ENCODE peak calls at places on chromosomes 11 and 22, in nine cellular contexts. H, K, I, N, J, P, V, D and E are unnamed samples.

GRCh38 chr11:67577951-67578350 is 5.7 kb upstream of the GSTP1 start:
- DNase-seq in D (no peak), H (no peak), J (no peak), I (no peak), P (no peak), K (no peak), V (no peak), N (no peak), E (no peak)

GRCh38 chr11:118211006-118211405 is 13.8 kb downstream of the JAML start:
- DNase-seq in K (no peak), J (no peak), I (no peak), P (no peak), H (no peak), V (no peak), D (no peak), N (peak), E (no peak)

GRCh38 chr22:30160926-30161546 is 80.8 kb downstream of the HORMAD2 start:
- DNase-seq in J (no peak), V (no peak), H (no peak), N (no peak), K (no peak), D (no peak), P (no peak), I (no peak), E (no peak)

GRCh38 chr22:38843201-38843715 is 570 bp downstream of the NPTXR start:
- DNase-seq in J (no peak), H (peak), D (no peak), K (peak), P (no peak), V (peak), I (no peak), N (peak), E (peak)

GRCh38 chr11:20840341-20840740 is 171.0 kb downstream of the NELL1 start:
- DNase-seq in V (no peak), I (no peak), H (no peak), D (no peak), N (no peak), K (no peak), J (peak), P (no peak), E (no peak)

GRCh38 chr11:32052218-32052617 is 38.7 kb upstream of the RCN1 start:
- DNase-seq in K (no peak), J (no peak), V (peak), N (peak), P (no peak), I (no peak), D (no peak), H (peak), E (peak)

GRCh38 chr22:31313366-31314147 is 21.3 kb upstream of the PIK3IP1 start:
- DNase-seq in J (no peak), I (no peak), H (peak), N (peak), V (peak), D (peak), P (peak), K (peak), E (peak)

GRCh38 chr11:121328213-121328966 is 35.8 kb downstream of the SC5D start:
- DNase-seq in D (no peak), V (no peak), I (no peak), K (no peak), P (no peak), H (no peak), N (no peak), J (no peak), E (no peak)

GRCh38 chr11:102760355-102761035 is 19.9 kb downstream of the MMP10 start:
- DNase-seq in P (no peak), H (no peak), K (no peak), I (no peak), D (peak), V (no peak), N (peak), J (no peak), E (no peak)

GRCh38 chr22:49004484-49005399 is 822.9 kb downstream of the BRD1 start:
- DNase-seq in D (no peak), I (no peak), P (no peak), V (no peak), H (no peak), K (no peak), N (no peak), J (no peak), E (no peak)

GRCh38 chr22:35882226-35883027 is 146.2 kb downstream of the RBFOX2 start:
- DNase-seq in K (no peak), I (no peak), D (no peak), N (no peak), V (no peak), P (no peak), H (no peak), J (no peak), E (no peak)

GRCh38 chr11:76778874-76779273 is 4.3 kb upstream of the TSKU start:
- DNase-seq in N (no peak), J (no peak), I (no peak), D (no peak), P (no peak), K (no peak), V (no peak), H (no peak), E (no peak)

GRCh38 chr22:23437779-23438178 is 142.3 kb downstream of the IGLL1 start:
- DNase-seq in N (no peak), I (no peak), J (no peak), V (no peak), D (no peak), P (no peak), K (no peak), H (no peak), E (no peak)

GRCh38 chr22:41687901-41688364 is 734 bp downstream of the SNU13 start:
- DNase-seq in V (peak), D (no peak), J (no peak), I (no peak), H (no peak), N (peak), K (no peak), P (peak), E (no peak)

GRCh38 chr11:1761110-1761856 is 2.4 kb downstream of the CTSD start:
- DNase-seq in J (no peak), D (no peak), V (no peak), H (no peak), N (no peak), I (no peak), P (peak), K (no peak), E (no peak)

GRCh38 chr11:125167954-125168821 is 3.6 kb downstream of the PKNOX2 start:
- DNase-seq in P (no peak), H (no peak), I (no peak), N (no peak), J (no peak), K (no peak), V (no peak), D (peak), E (no peak)

GRCh38 chr11:70526116-70527045 is 128.1 kb downstream of the CTTN start:
- DNase-seq in D (no peak), J (no peak), K (no peak), V (no peak), I (no peak), N (no peak), P (no peak), H (no peak), E (no peak)

GRCh38 chr11:96213500-96213899 is 129.5 kb downstream of the MAML2 start:
- DNase-seq in K (no peak), D (peak), P (no peak), V (no peak), J (no peak), N (peak), H (no peak), I (no peak), E (no peak)

GRCh38 chr11:92657226-92657625 is 312.2 kb upstream of the MTNR1B start:
- DNase-seq in I (no peak), H (no peak), V (no peak), N (no peak), J (peak), K (no peak), P (no peak), D (no peak), E (no peak)

GRCh38 chr11:102139081-102139498 is 28.8 kb downstream of the YAP1 start:
- DNase-seq in J (no peak), I (no peak), H (no peak), D (no peak), K (no peak), V (no peak), P (no peak), N (peak), E (no peak)

GRCh38 chr11:88494857-88495256 is 157.3 kb upstream of the CTSC start:
- DNase-seq in H (no peak), P (no peak), V (no peak), J (no peak), K (no peak), N (no peak), I (no peak), D (no peak), E (no peak)

GRCh38 chr11:35955636-35956035 is 11.8 kb downstream of the LDLRAD3 start:
- DNase-seq in J (no peak), K (no peak), I (no peak), D (no peak), N (no peak), P (no peak), H (no peak), V (no peak), E (no peak)

GRCh38 chr22:24421428-24421931 is 5.9 kb upstream of the ADORA2A start:
- DNase-seq in K (no peak), P (peak), H (no peak), N (no peak), V (no peak), I (no peak), D (no peak), J (no peak), E (no peak)

GRCh38 chr22:39724857-39725256 is 154.3 kb downstream of the CACNA1I start:
- DNase-seq in H (no peak), V (no peak), I (no peak), N (no peak), P (peak), K (no peak), J (no peak), D (no peak), E (no peak)

GRCh38 chr11:67409261-67409666 is 5.4 kb downstream of the TBC1D10C start:
- DNase-seq in D (no peak), N (no peak), V (no peak), P (peak), H (peak), J (no peak), I (no peak), K (no peak), E (no peak)

GRCh38 chr22:29044657-29045176 is 16.9 kb downstream of the C22orf31 start:
- DNase-seq in K (no peak), J (no peak), N (peak), V (no peak), D (no peak), P (no peak), I (no peak), H (no peak), E (no peak)

GRCh38 chr11:64006468-64006867 is 20.2 kb downstream of the OTUB1 start:
- DNase-seq in D (no peak), N (no peak), K (no peak), I (no peak), J (no peak), V (no peak), P (no peak), H (no peak), E (no peak)

GRCh38 chr11:111765320-111765983 is 737 bp downstream of the PPP2R1B start:
- DNase-seq in J (no peak), N (peak), K (no peak), P (no peak), H (no peak), I (peak), D (no peak), V (peak), E (no peak)

GRCh38 chr11:11456896-11457295 is 103.8 kb upstream of the CSNK2A3 start:
- DNase-seq in P (no peak), I (no peak), K (no peak), H (no peak), V (no peak), N (no peak), J (no peak), D (no peak), E (no peak)

GRCh38 chr11:70244698-70245097 is 25.8 kb upstream of the PPFIA1 start:
- DNase-seq in J (no peak), N (peak), K (no peak), H (no peak), P (no peak), V (no peak), I (no peak), D (peak), E (no peak)